ENCODE peak calls at places on chromosomes 4 and X, in six cellular contexts. D, K, V, A, P and U are unnamed samples.

GRCh38 chrX:45006002-45006800 is 133.2 kb downstream of the KDM6A start:
- ATAC-seq in A (no peak), D (no peak), V (no peak), P (no peak), K (peak), U (no peak)

GRCh38 chr4:14025093-14025492 is 397.6 kb upstream of the BOD1L1 start:
- ATAC-seq in D (no peak), P (no peak), K (no peak), V (no peak), A (no peak), U (no peak)

GRCh38 chr4:95142877-95143412 is 385.2 kb downstream of the BMPR1B start:
- ATAC-seq in V (peak), A (peak), K (no peak), D (no peak), P (no peak), U (no peak)

GRCh38 chr4:74754218-74754617 is 40.1 kb downstream of the BTC start:
- ATAC-seq in A (no peak), V (no peak), K (no peak), D (no peak), P (no peak), U (no peak)

GRCh38 chr4:985123-985830 is 1.6 kb upstream of the IDUA start:
- ATAC-seq in D (peak), K (peak), P (peak), V (peak), A (peak), U (no peak)

GRCh38 chr4:99633772-99634171 is 23.9 kb downstream of the C4orf54 start:
- ATAC-seq in P (no peak), V (no peak), A (peak), K (peak), D (no peak), U (no peak)

GRCh38 chrX:107117993-107118321 is 665 bp downstream of the RBM41 start:
- ATAC-seq in P (peak), D (peak), V (peak), K (peak), A (no peak), U (no peak)

GRCh38 chrX:69318651-69319305 is 153.5 kb upstream of the PJA1 start:
- ATAC-seq in A (no peak), K (no peak), V (no peak), D (no peak), P (no peak), U (no peak)

GRCh38 chr4:176270669-176271068 is 1.6 kb upstream of the ASB5 start:
- ATAC-seq in V (no peak), D (no peak), A (no peak), P (no peak), K (no peak), U (peak)

GRCh38 chr4:32986236-32986635 is 2266.1 kb downstream of the PCDH7 start:
- ATAC-seq in K (no peak), V (no peak), D (no peak), P (no peak), A (no peak), U (no peak)

GRCh38 chr4:100366213-100366612 is 151.6 kb downstream of the EMCN start:
- ATAC-seq in V (no peak), P (no peak), K (no peak), A (no peak), D (no peak), U (no peak)

GRCh38 chr4:138562544-138562961 is 320.4 kb upstream of the SLC7A11 start:
- ATAC-seq in K (no peak), A (no peak), P (no peak), V (no peak), D (no peak), U (no peak)

GRCh38 chr4:76969941-76970529 is 20.5 kb downstream of the SEPTIN11 start:
- ATAC-seq in A (no peak), K (peak), V (no peak), D (no peak), P (no peak), U (no peak)

GRCh38 chrX:34768290-34768689 is 111.2 kb upstream of the TMEM47 start:
- ATAC-seq in V (no peak), P (no peak), A (no peak), D (no peak), K (no peak), U (no peak)

GRCh38 chr4:85910985-85911384 is 436.0 kb downstream of the ARHGAP24 start:
- ATAC-seq in A (no peak), V (peak), K (no peak), D (no peak), P (no peak), U (no peak)

GRCh38 chrX:74246524-74246923 is 57.5 kb upstream of the ZCCHC13 start:
- ATAC-seq in D (no peak), K (no peak), A (no peak), V (no peak), P (no peak), U (no peak)

GRCh38 chr4:55378617-55379467 is 16.9 kb upstream of the TMEM165 start:
- ATAC-seq in V (no peak), K (no peak), A (no peak), P (no peak), D (peak), U (no peak)

GRCh38 chrX:153521034-153521433 is 3.6 kb downstream of the ATP2B3 start:
- ATAC-seq in K (no peak), V (no peak), A (no peak), P (no peak), D (no peak), U (no peak)

GRCh38 chr4:6239968-6240367 is 29.7 kb upstream of the WFS1 start:
- ATAC-seq in V (no peak), A (no peak), D (no peak), P (no peak), K (no peak), U (no peak)

GRCh38 chrX:68454476-68455150 is 21.3 kb upstream of the OPHN1 start:
- ATAC-seq in P (no peak), V (no peak), K (no peak), A (peak), D (no peak), U (no peak)

GRCh38 chr4:12137556-12137955 is 708.9 kb upstream of the HS3ST1 start:
- ATAC-seq in K (no peak), A (no peak), D (no peak), V (no peak), P (no peak), U (no peak)

GRCh38 chr4:158099686-158100085 is 73.1 kb downstream of the GASK1B start:
- ATAC-seq in K (no peak), V (no peak), P (no peak), A (peak), D (no peak), U (no peak)

GRCh38 chr4:99693164-99693563 is 35.5 kb upstream of the C4orf54 start:
- ATAC-seq in K (no peak), P (no peak), A (no peak), V (no peak), D (no peak), U (no peak)

GRCh38 chr4:142318280-142318679 is 527.8 kb downstream of the INPP4B start:
- ATAC-seq in V (no peak), D (no peak), K (no peak), A (no peak), P (no peak), U (no peak)

GRCh38 chr4:106690487-106690886 is 321.9 kb upstream of the GIMD1 start:
- ATAC-seq in V (no peak), K (no peak), D (no peak), A (no peak), P (no peak), U (no peak)

GRCh38 chr4:69167300-69167699 is 47.2 kb downstream of the UGT2B11 start:
- ATAC-seq in D (peak), K (no peak), P (peak), V (no peak), A (no peak), U (no peak)

DNA sequence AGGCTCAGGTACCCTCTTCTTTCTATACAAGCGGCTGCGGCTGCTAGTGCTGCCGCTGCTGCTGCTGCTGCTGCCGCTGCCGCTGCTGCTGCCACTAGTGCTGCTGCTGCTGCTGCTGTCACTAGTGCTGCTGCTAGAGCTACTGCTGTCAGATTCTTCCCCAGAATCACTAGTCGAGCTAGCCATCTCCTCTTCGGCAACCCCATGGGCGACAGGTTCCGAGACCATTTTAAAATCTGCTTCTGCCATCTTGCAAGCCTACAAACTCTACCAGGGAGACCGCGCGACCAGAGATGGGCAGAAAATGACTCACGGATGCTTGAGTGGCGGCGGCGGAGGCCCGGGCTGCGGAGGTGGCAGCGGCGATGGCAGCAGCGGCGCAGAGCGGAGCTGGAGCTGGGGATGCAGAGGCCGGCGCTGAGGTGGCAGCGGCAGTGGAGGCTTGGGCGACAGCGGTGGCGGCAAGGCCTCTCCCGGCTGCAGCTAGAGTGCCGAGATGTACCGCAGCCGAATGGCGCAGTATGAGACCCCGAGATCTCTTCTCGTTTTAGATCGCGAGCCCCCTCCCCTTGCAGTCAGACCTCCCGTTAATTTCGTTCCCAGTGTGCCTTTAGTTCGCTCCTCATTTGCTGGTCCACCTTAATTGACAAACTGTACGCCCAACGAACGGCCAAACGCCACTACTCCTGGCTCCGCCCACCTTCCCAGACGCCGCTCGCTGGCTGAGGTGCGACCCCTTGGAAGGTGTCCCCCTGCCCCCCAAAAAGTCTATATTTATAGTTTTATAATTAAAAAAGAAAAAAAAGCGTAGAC is at the start of gene NAP1L3:
- ATAC-seq in K (no peak), P (peak), V (peak), A (peak), D (peak), U (peak)
- H3K4me3 ChIP-seq in K (no peak), P (peak), V (peak), A (peak), D (peak), U (peak)

GRCh38 chrX:40145001-40145631 is 47.4 kb upstream of the BCOR start:
- ATAC-seq in P (no peak), V (peak), K (no peak), D (no peak), A (no peak), U (no peak)
- H3K4me3 ChIP-seq in P (peak), V (peak), K (no peak), D (no peak), A (peak), U (peak)

DNA sequence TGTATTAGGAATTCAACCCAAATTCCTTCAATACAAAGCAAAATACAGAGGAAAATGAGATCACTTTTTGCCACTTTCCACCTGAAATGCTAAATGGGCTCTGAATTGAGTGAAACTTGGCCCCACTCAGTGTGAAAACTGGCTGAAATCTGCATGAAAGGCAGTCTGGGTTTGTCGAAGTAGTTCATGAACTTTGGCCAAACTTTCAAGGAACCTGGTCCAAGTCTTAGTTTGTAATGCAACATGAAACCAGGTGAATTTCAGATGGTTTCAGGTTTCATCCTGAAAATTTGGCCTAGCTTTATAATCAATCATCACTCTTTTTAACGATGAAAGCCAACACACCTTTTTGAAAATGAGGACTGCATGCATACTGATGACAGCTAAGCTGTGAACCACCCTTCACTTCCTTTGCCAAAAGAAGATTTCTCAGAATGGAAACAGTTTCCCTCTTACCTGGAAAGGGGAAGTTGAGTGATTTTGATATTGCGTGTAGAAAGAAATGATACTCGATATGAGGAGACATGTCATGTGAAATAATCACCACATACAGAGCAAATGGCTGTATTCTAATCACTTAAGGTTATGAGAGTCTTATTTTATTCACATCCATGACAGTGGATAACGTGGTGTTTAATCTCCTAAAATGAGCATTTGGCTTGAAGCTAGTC is 209.9 kb upstream of the ETNPPL start:
- ATAC-seq in A (no peak), V (no peak), D (no peak), K (peak), P (no peak), U (no peak)
- H3K4me3 ChIP-seq in A (no peak), V (no peak), D (no peak), K (no peak), P (no peak), U (no peak)

DNA sequence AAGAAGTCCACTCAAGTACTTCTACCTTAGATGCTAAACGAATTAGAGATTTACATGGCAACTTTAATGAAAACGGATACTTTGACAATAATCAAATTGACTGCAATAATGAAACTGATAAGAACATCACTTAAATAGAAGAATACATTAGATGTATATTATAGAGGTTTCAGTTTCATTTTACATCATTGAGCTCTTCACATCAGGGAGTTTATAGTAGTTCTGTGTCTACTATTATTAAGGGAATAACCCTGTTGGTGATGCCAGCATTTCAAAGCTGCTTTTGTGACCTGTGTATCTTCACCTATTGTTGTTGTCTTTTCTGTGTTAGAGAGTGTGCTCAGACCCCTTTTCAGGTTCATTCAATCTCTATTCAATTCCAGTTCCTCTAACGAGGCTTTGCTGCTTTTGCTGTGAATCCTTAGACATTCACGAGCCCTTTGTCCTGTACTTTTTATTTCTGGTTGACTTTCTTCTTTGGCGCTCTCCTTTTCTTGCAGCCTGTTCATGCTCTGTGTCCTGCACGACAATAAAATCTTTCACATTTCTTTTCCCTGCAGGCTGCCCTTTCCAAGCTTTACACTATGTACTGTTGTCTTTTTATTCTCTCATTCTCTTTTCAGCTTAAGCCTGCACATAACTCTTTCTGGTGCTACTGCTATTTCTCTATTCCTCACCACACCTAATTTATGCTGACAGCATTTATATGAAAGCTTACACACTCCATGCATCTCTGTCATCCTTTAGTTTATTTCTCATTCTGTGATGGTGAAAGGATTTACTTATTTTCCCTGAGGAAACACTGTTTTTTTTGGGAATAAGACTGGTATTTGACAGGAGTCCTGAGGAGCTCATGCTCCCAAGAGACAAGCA is 232.1 kb downstream of the CPE start:
- ATAC-seq in D (no peak), V (no peak), P (no peak), A (no peak), K (no peak), U (no peak)
- H3K4me3 ChIP-seq in D (no peak), V (no peak), P (no peak), A (no peak), K (no peak), U (no peak)

GRCh38 chr4:107737470-107737869 is 17.4 kb upstream of the PAPSS1 start:
- ATAC-seq in K (no peak), V (no peak), A (no peak), P (peak), D (no peak), U (no peak)
- H3K4me3 ChIP-seq in K (no peak), V (no peak), A (peak), P (no peak), D (no peak), U (no peak)